ENCODE peak calls at places on chromosomes 4 and X, in eight cellular contexts. G is OCI-LY7, Z is endothelial cell, R is AG09309, A is H1, L is cardiac fibroblast, C is WTC11, B is colonic mucosa. W is an unnamed sample.

GRCh38 chr4:173448919-173449641 is 50.2 kb upstream of the SCRG1 start:
- DNase-seq in G (no peak), Z (no peak), R (no peak), A (no peak), L (peak), C (no peak), B (no peak), W (peak)

GRCh38 chr4:128288689-128289106 is 1.1 kb upstream of the PGRMC2 start:
- DNase-seq in G (peak), Z (peak), R (no peak), A (no peak), L (peak), C (no peak), B (peak), W (no peak)

GRCh38 chrX:44568196-44568595 is 25.5 kb upstream of the FUNDC1 start:
- DNase-seq in G (no peak), Z (no peak), R (no peak), A (no peak), L (no peak), C (no peak), B (no peak), W (no peak)

GRCh38 chr4:140152015-140152703 is 1.8 kb downstream of the MAML3 start:
- DNase-seq in G (peak), Z (peak), R (no peak), A (peak), L (no peak), C (peak), B (peak), W (peak)

GRCh38 chr4:54568184-54568583 is 89.6 kb upstream of the KIT start:
- DNase-seq in G (no peak), Z (no peak), R (peak), A (peak), L (peak), C (no peak), B (no peak), W (no peak)

GRCh38 chr4:14977836-14978235 is 24.4 kb upstream of the CPEB2 start:
- DNase-seq in G (no peak), Z (no peak), R (no peak), A (no peak), L (no peak), C (no peak), B (no peak), W (no peak)

GRCh38 chrX:53383376-53384087 is 38.9 kb downstream of the SMC1A start:
- DNase-seq in G (no peak), Z (no peak), R (no peak), A (no peak), L (no peak), C (no peak), B (no peak), W (no peak)

GRCh38 chr4:13537011-13537831 is 7.1 kb downstream of the NKX3-2 start:
- DNase-seq in G (no peak), Z (no peak), R (no peak), A (peak), L (no peak), C (no peak), B (no peak), W (peak)

GRCh38 chrX:48897157-48897620 is 379 bp downstream of the TIMM17B start:
- DNase-seq in G (peak), Z (peak), R (no peak), A (peak), L (peak), C (peak), B (peak), W (peak)

GRCh38 chr4:139844459-139845036 is 178.9 kb downstream of the MGST2 start:
- DNase-seq in G (no peak), Z (no peak), R (no peak), A (no peak), L (peak), C (no peak), B (no peak), W (no peak)

GRCh38 chrX:15336023-15336413 is 695 bp upstream of the PIGA start:
- DNase-seq in G (peak), Z (peak), R (peak), A (no peak), L (peak), C (peak), B (no peak), W (no peak)

GRCh38 chrX:44003975-44004374 is 30.8 kb upstream of the NDP start:
- DNase-seq in G (no peak), Z (no peak), R (no peak), A (no peak), L (peak), C (no peak), B (no peak), W (no peak)

GRCh38 chr4:26131711-26132110 is 189.1 kb upstream of the RBPJ start:
- DNase-seq in G (no peak), Z (no peak), R (no peak), A (no peak), L (no peak), C (no peak), B (no peak), W (peak)

GRCh38 chr4:99091174-99091573 is 2.6 kb upstream of the ADH5 start:
- DNase-seq in G (no peak), Z (no peak), R (no peak), A (no peak), L (no peak), C (no peak), B (no peak), W (no peak)

GRCh38 chr4:19135886-19136633 is 1114.5 kb upstream of the LCORL start:
- DNase-seq in G (peak), Z (no peak), R (no peak), A (no peak), L (no peak), C (no peak), B (no peak), W (no peak)

GRCh38 chrX:108313662-108314061 is 124.6 kb downstream of the COL4A6 start:
- DNase-seq in G (no peak), Z (no peak), R (no peak), A (no peak), L (peak), C (no peak), B (no peak), W (no peak)

GRCh38 chr4:184983660-184984356 is 34.5 kb upstream of the HELT start:
- DNase-seq in G (peak), Z (peak), R (peak), A (peak), L (peak), C (peak), B (peak), W (peak)

GRCh38 chr4:152513078-152513477 is 22.8 kb downstream of the FBXW7 start:
- DNase-seq in G (no peak), Z (no peak), R (no peak), A (no peak), L (no peak), C (no peak), B (no peak), W (no peak)

GRCh38 chr4:119209077-119209476 is 3.4 kb upstream of the USP53 start:
- DNase-seq in G (no peak), Z (no peak), R (peak), A (no peak), L (peak), C (no peak), B (no peak), W (peak)

GRCh38 chr4:141036786-141037185 is 96.5 kb downstream of the RNF150 start:
- DNase-seq in G (no peak), Z (no peak), R (no peak), A (no peak), L (peak), C (no peak), B (no peak), W (no peak)

GRCh38 chrX:9888953-9889470 is 78.1 kb upstream of the CLDN34 start:
- DNase-seq in G (no peak), Z (no peak), R (peak), A (no peak), L (no peak), C (no peak), B (no peak), W (no peak)

GRCh38 chr4:90127706-90128345 is 632 bp downstream of the CCSER1 start:
- DNase-seq in G (no peak), Z (no peak), R (no peak), A (no peak), L (no peak), C (peak), B (peak), W (peak)

GRCh38 chrX:154799554-154800348 is 5.5 kb downstream of the MPP1 start:
- DNase-seq in G (no peak), Z (peak), R (no peak), A (no peak), L (peak), C (no peak), B (peak), W (no peak)

GRCh38 chrX:102995316-102995715 is 58.2 kb downstream of the RAB40AL start:
- DNase-seq in G (no peak), Z (no peak), R (no peak), A (no peak), L (peak), C (no peak), B (no peak), W (no peak)

GRCh38 chrX:11449613-11450012 is 156.4 kb downstream of the AMELX start:
- DNase-seq in G (no peak), Z (no peak), R (no peak), A (no peak), L (no peak), C (no peak), B (no peak), W (no peak)

GRCh38 chr4:137609693-137610450 is 77.6 kb upstream of the PCDH18 start:
- DNase-seq in G (no peak), Z (no peak), R (peak), A (no peak), L (peak), C (no peak), B (no peak), W (no peak)

GRCh38 chr4:42786350-42787070 is 106.0 kb upstream of the GRXCR1 start:
- DNase-seq in G (no peak), Z (no peak), R (no peak), A (peak), L (no peak), C (peak), B (no peak), W (no peak)

GRCh38 chr4:153138736-153139135 is 65.5 kb upstream of the TRIM2 start:
- DNase-seq in G (no peak), Z (no peak), R (no peak), A (no peak), L (no peak), C (no peak), B (no peak), W (no peak)

GRCh38 chr4:36165256-36166005 is 78.9 kb downstream of the ARAP2 start:
- DNase-seq in G (no peak), Z (no peak), R (no peak), A (no peak), L (peak), C (no peak), B (no peak), W (no peak)

DNA sequence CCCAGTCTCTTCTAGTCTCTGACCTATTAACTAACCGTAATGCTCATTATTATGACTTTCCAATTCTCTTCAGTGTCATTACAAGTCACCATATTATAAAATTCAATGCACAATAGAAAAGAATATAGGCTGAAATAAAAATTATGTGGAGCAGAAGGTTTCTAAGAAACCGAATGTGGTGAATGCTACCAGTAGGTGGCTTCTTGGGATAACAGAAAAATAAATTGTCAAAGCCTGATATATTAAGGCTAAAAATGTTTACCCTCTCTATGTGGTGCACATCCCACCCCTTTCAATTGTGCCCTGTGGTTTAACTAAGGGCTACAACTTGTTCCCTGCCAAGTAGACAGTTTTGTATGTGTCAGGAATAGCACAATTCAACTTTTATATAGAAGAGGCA is 624.6 kb upstream of the TECRL start:
- DNase-seq in G (no peak), Z (no peak), R (no peak), A (no peak), L (no peak), C (no peak), B (no peak), W (no peak)
- TF ChIP-seq CTCF in G (no peak), Z (peak), R (no peak), A (no peak), L (no peak), C (no peak), B (no peak), W (no peak)

GRCh38 chr4:145566767-145567166 is 52.4 kb upstream of the MMAA start:
- DNase-seq in G (no peak), Z (no peak), R (no peak), A (no peak), L (no peak), C (no peak), B (no peak), W (no peak)

GRCh38 chr4:145564540-145564939 is 54.6 kb upstream of the MMAA start:
- DNase-seq in G (no peak), Z (no peak), R (no peak), A (no peak), L (peak), C (no peak), B (no peak), W (no peak)

GRCh38 chr4:145565328-145565727 is 53.9 kb upstream of the MMAA start:
- DNase-seq in G (no peak), Z (no peak), R (peak), A (no peak), L (peak), C (no peak), B (no peak), W (no peak)

GRCh38 chr4:145566086-145566708 is 53.0 kb upstream of the MMAA start:
- DNase-seq in G (no peak), Z (no peak), R (no peak), A (no peak), L (no peak), C (no peak), B (no peak), W (no peak)

DNA sequence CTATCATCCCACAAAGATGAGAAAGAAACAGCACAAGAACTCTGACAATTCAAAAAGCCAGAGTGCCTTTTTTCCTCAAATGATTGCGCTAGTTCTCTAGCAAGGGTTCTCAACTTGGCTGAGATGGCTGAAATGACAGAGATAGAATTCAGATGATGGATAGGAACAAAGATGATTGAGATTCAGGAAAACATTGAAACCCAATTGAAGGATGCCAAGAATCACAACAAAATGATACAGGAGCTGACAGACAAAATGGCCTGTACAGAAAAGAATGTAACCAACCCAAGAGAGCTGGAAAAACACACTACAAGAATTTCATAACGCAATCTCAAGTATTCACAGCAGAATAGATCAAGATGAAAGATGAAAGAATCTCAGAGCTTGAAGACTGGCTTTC is 51.7 kb upstream of the MMAA start:
- DNase-seq in G (no peak), Z (no peak), R (no peak), A (no peak), L (no peak), C (no peak), B (no peak), W (no peak)
- TF ChIP-seq CTCF in G (no peak), Z (no peak), R (no peak), A (no peak), L (no peak), C (no peak), B (no peak), W (no peak)

GRCh38 chr4:66252291-66252690 is 582.0 kb upstream of the EPHA5 start:
- DNase-seq in G (no peak), Z (no peak), R (no peak), A (no peak), L (peak), C (no peak), B (no peak), W (no peak)
- TF ChIP-seq CTCF in G (peak), Z (no peak), R (no peak), A (no peak), L (peak), C (no peak), B (no peak), W (no peak)

GRCh38 chr4:60195256-60195655 is 1004.9 kb upstream of the ADGRL3 start:
- DNase-seq in G (no peak), Z (no peak), R (no peak), A (no peak), L (no peak), C (no peak), B (no peak), W (no peak)

GRCh38 chr4:60201052-60201673 is 999.0 kb upstream of the ADGRL3 start:
- DNase-seq in G (peak), Z (peak), R (peak), A (peak), L (peak), C (peak), B (peak), W (peak)
- TF ChIP-seq CTCF in G (peak), Z (peak), R (peak), A (no peak), L (peak), C (peak), B (peak), W (peak)

GRCh38 chr4:2783790-2784189 is 9.1 kb upstream of the SH3BP2 start:
- DNase-seq in G (no peak), Z (no peak), R (no peak), A (no peak), L (no peak), C (no peak), B (no peak), W (no peak)
- TF ChIP-seq CTCF in G (no peak), Z (no peak), R (no peak), A (no peak), L (no peak), C (no peak), B (no peak), W (no peak)

GRCh38 chr4:8192748-8193738 is 6.0 kb upstream of the SH3TC1 start:
- DNase-seq in G (peak), Z (no peak), R (no peak), A (no peak), L (peak), C (no peak), B (peak), W (peak)
- TF ChIP-seq CTCF in G (peak), Z (no peak), R (peak), A (no peak), L (peak), C (no peak), B (peak), W (peak)

GRCh38 chr4:109332926-109333464 is 30.5 kb upstream of the COL25A1 start:
- DNase-seq in G (peak), Z (peak), R (no peak), A (peak), L (peak), C (peak), B (no peak), W (no peak)
- TF ChIP-seq CTCF in G (peak), Z (peak), R (peak), A (peak), L (peak), C (peak), B (no peak), W (peak)

GRCh38 chr4:82562553-82562854 is 716 bp upstream of the TMEM150C start:
- DNase-seq in G (no peak), Z (no peak), R (no peak), A (no peak), L (no peak), C (no peak), B (no peak), W (no peak)
- TF ChIP-seq CTCF in G (no peak), Z (no peak), R (no peak), A (no peak), L (no peak), C (no peak), B (no peak), W (no peak)